ENCODE peak calls at places on chromosomes 11 and 22, in four cellular contexts. One of them, this sample, is unnamed.

GRCh38 chr11:118476676-118477075 is 40.4 kb downstream of the KMT2A start:
- DNase-seq in HS-27A: no peak
- DNase-seq in AG04450: no peak
- DNase-seq in stimulated activated naive CD8-positive, alpha-beta T cell treated with anti-CD3 and anti-CD28 coated beads, Interleukin-15, Interleukin-2, amounts not matched to agents 100 U/mL and 50 U/mL, for 24 hours: no peak
- DNase-seq in this sample: no peak

GRCh38 chr11:20024172-20024935 is 135.9 kb downstream of the DBX1 start:
- DNase-seq in HS-27A: no peak
- DNase-seq in AG04450: no peak
- DNase-seq in stimulated activated naive CD8-positive, alpha-beta T cell treated with anti-CD3 and anti-CD28 coated beads, Interleukin-15, Interleukin-2, amounts not matched to agents 100 U/mL and 50 U/mL, for 24 hours: no peak
- DNase-seq in this sample: no peak

GRCh38 chr11:113805640-113806039 is 26.0 kb downstream of the CLDN25 start:
- DNase-seq in HS-27A: no peak
- DNase-seq in AG04450: no peak
- DNase-seq in stimulated activated naive CD8-positive, alpha-beta T cell treated with anti-CD3 and anti-CD28 coated beads, Interleukin-15, Interleukin-2, amounts not matched to agents 100 U/mL and 50 U/mL, for 24 hours: no peak
- DNase-seq in this sample: no peak

GRCh38 chr22:37253164-37253660 is 9.1 kb upstream of the RAC2 start:
- DNase-seq in HS-27A: no peak
- DNase-seq in AG04450: no peak
- DNase-seq in stimulated activated naive CD8-positive, alpha-beta T cell treated with anti-CD3 and anti-CD28 coated beads, Interleukin-15, Interleukin-2, amounts not matched to agents 100 U/mL and 50 U/mL, for 24 hours: no peak
- DNase-seq in this sample: no peak

GRCh38 chr22:24583221-24583971 is 9.5 kb downstream of the LRRC75B start:
- DNase-seq in HS-27A: no peak
- DNase-seq in AG04450: no peak
- DNase-seq in stimulated activated naive CD8-positive, alpha-beta T cell treated with anti-CD3 and anti-CD28 coated beads, Interleukin-15, Interleukin-2, amounts not matched to agents 100 U/mL and 50 U/mL, for 24 hours: no peak
- DNase-seq in this sample: peak

GRCh38 chr11:113531575-113532451 is 56.6 kb upstream of the DRD2 start:
- DNase-seq in HS-27A: no peak
- DNase-seq in AG04450: no peak
- DNase-seq in stimulated activated naive CD8-positive, alpha-beta T cell treated with anti-CD3 and anti-CD28 coated beads, Interleukin-15, Interleukin-2, amounts not matched to agents 100 U/mL and 50 U/mL, for 24 hours: no peak
- DNase-seq in this sample: peak

GRCh38 chr11:78957481-78958245 is 383.0 kb upstream of the NARS2 start:
- DNase-seq in HS-27A: no peak
- DNase-seq in AG04450: no peak
- DNase-seq in stimulated activated naive CD8-positive, alpha-beta T cell treated with anti-CD3 and anti-CD28 coated beads, Interleukin-15, Interleukin-2, amounts not matched to agents 100 U/mL and 50 U/mL, for 24 hours: no peak
- DNase-seq in this sample: peak

GRCh38 chr11:76736773-76737495 is 46.2 kb upstream of the TSKU start:
- DNase-seq in HS-27A: no peak
- DNase-seq in AG04450: no peak
- DNase-seq in stimulated activated naive CD8-positive, alpha-beta T cell treated with anti-CD3 and anti-CD28 coated beads, Interleukin-15, Interleukin-2, amounts not matched to agents 100 U/mL and 50 U/mL, for 24 hours: no peak
- DNase-seq in this sample: no peak

GRCh38 chr22:45203150-45203974 is 37.3 kb downstream of the KIAA0930 start:
- DNase-seq in HS-27A: no peak
- DNase-seq in AG04450: no peak
- DNase-seq in stimulated activated naive CD8-positive, alpha-beta T cell treated with anti-CD3 and anti-CD28 coated beads, Interleukin-15, Interleukin-2, amounts not matched to agents 100 U/mL and 50 U/mL, for 24 hours: no peak
- DNase-seq in this sample: no peak

GRCh38 chr11:119367661-119368120 is 13.8 kb downstream of the USP2 start:
- DNase-seq in HS-27A: no peak
- DNase-seq in AG04450: no peak
- DNase-seq in stimulated activated naive CD8-positive, alpha-beta T cell treated with anti-CD3 and anti-CD28 coated beads, Interleukin-15, Interleukin-2, amounts not matched to agents 100 U/mL and 50 U/mL, for 24 hours: no peak
- DNase-seq in this sample: no peak

GRCh38 chr11:84291996-84292395 is 1005.8 kb upstream of the CCDC90B start:
- DNase-seq in HS-27A: no peak
- DNase-seq in AG04450: no peak
- DNase-seq in stimulated activated naive CD8-positive, alpha-beta T cell treated with anti-CD3 and anti-CD28 coated beads, Interleukin-15, Interleukin-2, amounts not matched to agents 100 U/mL and 50 U/mL, for 24 hours: no peak
- DNase-seq in this sample: peak

GRCh38 chr11:22130462-22131053 is 62.3 kb upstream of the ANO5 start:
- DNase-seq in HS-27A: no peak
- DNase-seq in AG04450: no peak
- DNase-seq in stimulated activated naive CD8-positive, alpha-beta T cell treated with anti-CD3 and anti-CD28 coated beads, Interleukin-15, Interleukin-2, amounts not matched to agents 100 U/mL and 50 U/mL, for 24 hours: no peak
- DNase-seq in this sample: peak

GRCh38 chr11:134657631-134658030 is 245.6 kb upstream of the B3GAT1 start:
- DNase-seq in HS-27A: no peak
- DNase-seq in AG04450: no peak
- DNase-seq in stimulated activated naive CD8-positive, alpha-beta T cell treated with anti-CD3 and anti-CD28 coated beads, Interleukin-15, Interleukin-2, amounts not matched to agents 100 U/mL and 50 U/mL, for 24 hours: no peak
- DNase-seq in this sample: no peak

GRCh38 chr22:46027219-46028068 is 50.5 kb upstream of the WNT7B start:
- DNase-seq in HS-27A: no peak
- DNase-seq in AG04450: no peak
- DNase-seq in stimulated activated naive CD8-positive, alpha-beta T cell treated with anti-CD3 and anti-CD28 coated beads, Interleukin-15, Interleukin-2, amounts not matched to agents 100 U/mL and 50 U/mL, for 24 hours: no peak
- DNase-seq in this sample: peak

GRCh38 chr11:127693686-127694085 is 693.1 kb upstream of the KIRREL3 start:
- DNase-seq in HS-27A: no peak
- DNase-seq in AG04450: no peak
- DNase-seq in stimulated activated naive CD8-positive, alpha-beta T cell treated with anti-CD3 and anti-CD28 coated beads, Interleukin-15, Interleukin-2, amounts not matched to agents 100 U/mL and 50 U/mL, for 24 hours: no peak
- DNase-seq in this sample: no peak

GRCh38 chr11:34194576-34195335 is 89.3 kb downstream of the NAT10 start:
- DNase-seq in HS-27A: no peak
- DNase-seq in AG04450: no peak
- DNase-seq in stimulated activated naive CD8-positive, alpha-beta T cell treated with anti-CD3 and anti-CD28 coated beads, Interleukin-15, Interleukin-2, amounts not matched to agents 100 U/mL and 50 U/mL, for 24 hours: no peak
- DNase-seq in this sample: no peak